ENCODE peak calls at places on chromosomes 3 and 15, in five cellular contexts. W, I, V, N and A are unnamed samples. For H3K9me3, the result is how much of the 10 kb centered on the place peaks cover.

GRCh38 chr15:98954411-98954810 is 53.2 kb downstream of the PGPEP1L start:
- DNase-seq in W (no peak), V (no peak), N (peak), I (peak), A (no peak)

GRCh38 chr15:40493089-40493840 is 22.5 kb downstream of the CHST14 start:
- DNase-seq in N (no peak), I (no peak), W (peak), V (no peak), A (no peak)

GRCh38 chr3:7728566-7729519 is 772.8 kb upstream of the LMCD1 start:
- DNase-seq in I (no peak), W (no peak), N (no peak), V (no peak), A (no peak)

GRCh38 chr3:66729685-66730393 is 229.0 kb upstream of the LRIG1 start:
- DNase-seq in W (no peak), N (no peak), I (no peak), V (no peak), A (no peak)

GRCh38 chr3:125403789-125404188 is 28.7 kb upstream of the ZNF148 start:
- DNase-seq in W (no peak), N (no peak), I (no peak), V (no peak), A (no peak)

GRCh38 chr3:45468326-45468725 is 80.0 kb downstream of the LARS2 start:
- DNase-seq in N (no peak), I (no peak), W (no peak), V (no peak), A (no peak)

GRCh38 chr3:15064299-15064834 is 748 bp downstream of the MRPS25 start:
- DNase-seq in W (peak), N (no peak), I (no peak), V (no peak), A (no peak)

GRCh38 chr3:161559177-161559998 is 62.8 kb downstream of the OTOL1 start:
- DNase-seq in W (peak), V (peak), I (no peak), N (no peak), A (no peak)

GRCh38 chr3:99933971-99934750 is 116.5 kb downstream of the CMSS1 start:
- DNase-seq in I (no peak), N (no peak), W (no peak), V (no peak), A (no peak)

GRCh38 chr3:46380471-46381215 is 9.9 kb downstream of the CCR5 start:
- DNase-seq in W (no peak), I (no peak), V (no peak), N (no peak), A (no peak)

GRCh38 chr3:56823421-56823926 is 21.7 kb upstream of the ARHGEF3 start:
- DNase-seq in I (no peak), V (no peak), W (no peak), N (no peak), A (no peak)

GRCh38 chr15:41892621-41893421 is 1.0 kb downstream of the SPTBN5 start:
- DNase-seq in V (no peak), I (peak), N (no peak), W (peak), A (no peak)

GRCh38 chr3:152531717-152532116 is 263.0 kb downstream of the MBNL1 start:
- DNase-seq in V (no peak), N (no peak), W (no peak), I (no peak), A (no peak)

GRCh38 chr3:50294492-50295403 is 2.5 kb upstream of the IFRD2 start:
- DNase-seq in W (no peak), I (peak), N (no peak), V (no peak), A (peak)

GRCh38 chr15:72797834-72798233 is 14.3 kb upstream of the ADPGK start:
- DNase-seq in V (no peak), N (no peak), W (no peak), I (no peak), A (no peak)

GRCh38 chr3:17302170-17302569 is 417.4 kb downstream of the PLCL2 start:
- DNase-seq in W (no peak), V (no peak), I (no peak), N (no peak), A (no peak)

GRCh38 chr3:42702066-42702951 is at the start of gene HHATL:
- DNase-seq in W (no peak), N (peak), I (peak), V (no peak), A (no peak)

GRCh38 chr3:13095408-13095861 is 22.2 kb upstream of the IQSEC1 start:
- DNase-seq in I (no peak), V (peak), N (no peak), W (no peak), A (no peak)

GRCh38 chr15:34243226-34243625 is 18.4 kb downstream of the EMC4 start:
- DNase-seq in V (no peak), N (no peak), I (no peak), W (no peak), A (no peak)

GRCh38 chr3:192896208-192896607 is 21.4 kb downstream of the MB21D2 start:
- DNase-seq in V (no peak), N (no peak), W (no peak), I (no peak), A (no peak)

GRCh38 chr3:73446467-73447110 is 178.2 kb downstream of the PDZRN3 start:
- DNase-seq in I (no peak), V (no peak), W (no peak), N (no peak), A (no peak)

GRCh38 chr15:57647071-57647790 is 55.5 kb downstream of the MYZAP start:
- DNase-seq in I (no peak), V (no peak), W (no peak), N (no peak), A (no peak)

GRCh38 chr15:70111203-70112017 is 13.7 kb upstream of the TLE3 start:
- DNase-seq in W (peak), N (peak), I (no peak), V (peak), A (no peak)

GRCh38 chr15:60480149-60480548 is 1.2 kb upstream of the ICE2 start:
- DNase-seq in W (no peak), N (no peak), I (no peak), V (no peak), A (no peak)

GRCh38 chr3:190269096-190269495 is 53.1 kb downstream of the CLDN1 start:
- DNase-seq in I (no peak), W (no peak), N (no peak), V (no peak), A (no peak)

DNA sequence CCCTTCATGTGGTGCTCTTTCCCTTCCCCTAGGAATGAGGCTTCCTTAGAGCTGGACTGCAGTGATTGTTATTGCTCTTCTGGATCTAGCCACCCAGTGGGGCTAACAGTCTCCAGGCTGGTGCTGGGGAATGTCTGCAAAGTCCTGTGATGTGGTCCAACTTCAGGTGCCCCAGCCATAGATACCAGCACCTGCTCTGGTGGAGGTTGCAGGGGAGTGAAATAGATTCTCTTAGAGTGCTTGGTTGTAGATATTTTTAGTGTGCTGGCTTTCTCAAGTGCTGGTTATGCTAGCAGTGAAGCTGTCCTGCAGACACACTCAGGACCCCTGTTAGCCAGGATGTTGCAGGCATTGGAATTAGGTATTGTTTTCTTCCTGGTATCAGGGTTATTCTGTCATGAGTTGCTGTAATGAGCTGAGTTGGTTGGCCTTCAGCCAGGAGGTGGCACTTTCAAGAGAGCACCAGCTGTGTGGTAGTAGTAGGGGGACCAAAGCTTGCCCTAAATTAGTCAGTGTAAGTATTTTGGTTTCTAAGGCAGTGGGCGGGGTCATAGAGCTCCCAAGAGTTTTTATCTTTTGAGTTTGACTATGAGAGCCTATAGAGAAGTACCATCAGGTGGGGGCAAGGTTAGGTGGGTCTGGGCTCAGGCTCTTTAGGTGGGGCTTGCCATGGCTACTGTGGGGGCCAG is 317.5 kb upstream of the SGO1 start:
- DNase-seq in W (no peak), N (no peak), V (no peak), I (no peak), A (no peak)
- H3K9me3 ChIP-seq in W (under half), N (under half), V (under half), I (under half), A (under half)

DNA sequence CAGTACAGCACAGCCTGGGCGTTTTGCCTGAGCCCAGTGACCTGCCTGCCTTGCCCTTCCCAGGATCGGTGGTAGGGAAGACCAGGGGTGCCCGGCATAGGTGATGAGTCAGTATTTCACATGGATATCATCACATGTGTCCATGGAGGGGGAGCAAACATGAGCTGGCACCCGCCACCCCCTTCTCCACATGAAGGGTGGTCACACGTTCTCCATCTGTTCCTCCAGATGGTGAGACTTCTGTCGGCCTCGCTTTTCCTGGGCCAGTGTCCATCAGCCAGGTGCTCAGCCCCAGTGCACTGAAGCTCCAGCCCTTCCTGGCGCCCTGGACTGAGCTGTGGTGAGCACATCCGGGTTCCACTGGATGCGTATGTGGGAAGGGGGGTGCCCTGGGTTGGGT is 208.4 kb downstream of the UBE3A start:
- DNase-seq in I (no peak), W (no peak), N (no peak), V (no peak), A (no peak)
- H3K9me3 ChIP-seq in I (under half), W (half or more), N (under half), V (half or more), A (under half)

GRCh38 chr15:43361313-43361903 is 9.4 kb downstream of the ZSCAN29 start:
- DNase-seq in W (no peak), I (no peak), V (no peak), N (no peak), A (no peak)

DNA sequence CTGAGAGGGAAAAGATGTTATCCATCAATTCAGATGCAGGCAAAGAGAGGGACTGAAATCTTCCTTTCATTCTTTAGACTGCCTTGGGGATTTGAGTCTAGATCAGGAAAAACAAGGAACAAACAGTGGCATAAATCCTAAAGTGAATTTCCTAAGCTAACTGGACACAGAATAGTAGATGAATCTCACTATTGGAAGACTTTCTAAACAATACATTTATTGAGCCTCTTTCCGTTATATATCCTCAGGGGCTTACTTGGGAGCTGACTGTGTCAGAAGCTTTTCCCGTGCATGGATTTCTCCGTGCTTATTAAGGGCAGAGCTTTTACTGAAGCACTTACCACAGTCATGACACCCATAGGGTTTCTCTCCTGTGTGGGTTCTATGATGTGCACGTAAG is 10.0 kb downstream of the ZSCAN29 start:
- DNase-seq in I (no peak), N (no peak), W (no peak), V (no peak), A (no peak)
- H3K9me3 ChIP-seq in I (under half), N (under half), W (under half), V (under half), A (under half)

GRCh38 chr15:77841376-77841775 is 208.7 kb upstream of the LINGO1 start:
- DNase-seq in V (no peak), I (peak), N (no peak), W (no peak), A (no peak)

GRCh38 chr15:77851696-77852095 is 219.0 kb upstream of the LINGO1 start:
- DNase-seq in V (no peak), N (no peak), I (peak), W (no peak), A (no peak)

GRCh38 chr15:77844798-77845446 is 212.2 kb upstream of the LINGO1 start:
- DNase-seq in W (no peak), I (peak), V (no peak), N (no peak), A (no peak)

GRCh38 chr15:77851086-77851485 is 218.4 kb upstream of the LINGO1 start:
- DNase-seq in N (no peak), W (no peak), V (no peak), I (no peak), A (no peak)

DNA sequence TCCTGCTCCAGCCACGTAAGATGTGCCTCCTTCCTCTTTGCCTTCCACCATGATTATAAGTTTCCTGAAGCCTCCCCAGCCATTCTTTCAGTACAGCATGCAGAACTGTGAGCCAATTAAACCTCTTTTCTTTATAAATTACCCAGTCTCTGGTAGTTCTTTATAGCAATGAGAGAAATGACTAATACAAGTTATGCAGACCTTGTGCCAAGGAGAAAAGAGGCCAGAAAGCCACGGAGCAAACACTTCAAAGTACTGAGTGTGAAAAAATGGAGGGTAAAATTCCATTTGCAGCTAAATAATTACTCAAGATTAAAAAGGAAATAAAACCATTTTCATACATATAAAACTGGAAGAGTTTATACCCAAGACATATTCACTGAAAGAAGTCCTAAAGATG is 213.6 kb upstream of the LINGO1 start:
- DNase-seq in I (no peak), W (no peak), V (no peak), N (no peak), A (no peak)
- H3K9me3 ChIP-seq in I (under half), W (under half), V (under half), N (under half), A (under half)

GRCh38 chr15:25186906-25187645 is 232.3 kb downstream of the SNRPN start:
- DNase-seq in V (no peak), W (no peak), I (no peak), N (no peak), A (no peak)
- H3K9me3 ChIP-seq in V (half or more), W (under half), I (under half), N (under half), A (under half)